ENCODE peak calls at places on chromosomes 16 and 17, in ten cellular contexts. S is A549, Y is SK-N-SH, Z is tibial nerve, M is transverse colon, H is stomach, L is suprapubic skin, F is upper lobe of left lung, P is H1, V is sigmoid colon. J is an unnamed sample.

GRCh38 chr16:90018297-90019200 is 707 bp downstream of the DBNDD1 start:
- DNase-seq in S (peak), Y (peak), Z (no peak), M (peak), H (peak), L (no peak), F (peak), P (no peak), V (no peak), J (peak)

GRCh38 chr17:1762233-1762905 is 509 bp downstream of the SERPINF1 start:
- DNase-seq in S (no peak), Y (peak), Z (peak), M (no peak), H (no peak), L (no peak), F (peak), P (no peak), V (peak), J (no peak)

GRCh38 chr17:83103200-83103937 is 24.0 kb downstream of the METRNL start:
- DNase-seq in S (peak), Y (peak), Z (peak), M (peak), H (peak), L (no peak), F (peak), P (no peak), V (peak), J (peak)

GRCh38 chr17:19744492-19744891 is 3.6 kb downstream of the ALDH3A1 start:
- DNase-seq in S (no peak), Y (no peak), Z (no peak), M (peak), H (no peak), L (peak), F (no peak), P (no peak), V (no peak), J (peak)

GRCh38 chr17:8398980-8399379 is 1.4 kb upstream of the RNF222 start:
- DNase-seq in S (no peak), Y (no peak), Z (no peak), M (no peak), H (no peak), L (no peak), F (no peak), P (no peak), V (no peak), J (no peak)

GRCh38 chr17:9443811-9444210 is 131.8 kb downstream of the STX8 start:
- DNase-seq in S (no peak), Y (no peak), Z (no peak), M (no peak), H (no peak), L (no peak), F (no peak), P (no peak), V (no peak), J (no peak)

GRCh38 chr16:86563489-86564345 is 2.9 kb upstream of the FOXC2 start:
- DNase-seq in S (peak), Y (peak), Z (peak), M (peak), H (peak), L (peak), F (peak), P (no peak), V (peak), J (peak)

GRCh38 chr16:74698220-74698619 is 2.4 kb downstream of the MLKL start:
- DNase-seq in S (no peak), Y (no peak), Z (no peak), M (no peak), H (no peak), L (no peak), F (no peak), P (no peak), V (no peak), J (no peak)

GRCh38 chr16:85898521-85899442 is at the start of gene IRF8:
- DNase-seq in S (peak), Y (peak), Z (peak), M (peak), H (peak), L (peak), F (peak), P (no peak), V (peak), J (peak)

GRCh38 chr17:5241861-5242671 is 7.4 kb upstream of the SCIMP start:
- DNase-seq in S (no peak), Y (no peak), Z (no peak), M (peak), H (peak), L (no peak), F (no peak), P (no peak), V (no peak), J (no peak)

GRCh38 chr17:2688351-2689342 is 22.9 kb downstream of the CLUH start:
- DNase-seq in S (no peak), Y (peak), Z (no peak), M (no peak), H (no peak), L (peak), F (no peak), P (no peak), V (peak), J (no peak)

GRCh38 chr16:48274476-48274875 is 27.1 kb upstream of the ABCC11 start:
- DNase-seq in S (no peak), Y (no peak), Z (no peak), M (no peak), H (no peak), L (no peak), F (no peak), P (no peak), V (no peak), J (no peak)

GRCh38 chr17:78716292-78716691 is 65.8 kb downstream of the CYTH1 start:
- DNase-seq in S (no peak), Y (peak), Z (no peak), M (no peak), H (no peak), L (no peak), F (no peak), P (no peak), V (no peak), J (no peak)

GRCh38 chr17:40952675-40953074 is 14.1 kb downstream of the KRT39 start:
- DNase-seq in S (peak), Y (no peak), Z (no peak), M (no peak), H (no peak), L (no peak), F (no peak), P (no peak), V (no peak), J (no peak)

GRCh38 chr16:86899156-86899555 is 320.8 kb downstream of the FOXL1 start:
- DNase-seq in S (no peak), Y (no peak), Z (no peak), M (no peak), H (no peak), L (no peak), F (no peak), P (no peak), V (no peak), J (no peak)

GRCh38 chr17:17421346-17422216 is 55.2 kb upstream of the MED9 start:
- DNase-seq in S (no peak), Y (no peak), Z (no peak), M (no peak), H (no peak), L (peak), F (no peak), P (no peak), V (peak), J (no peak)

GRCh38 chr17:45271603-45272002 is 9.7 kb upstream of the SPATA32 start:
- DNase-seq in S (no peak), Y (no peak), Z (no peak), M (no peak), H (no peak), L (peak), F (no peak), P (no peak), V (no peak), J (no peak)

GRCh38 chr16:4987580-4988374 is 29.6 kb downstream of the SEC14L5 start:
- DNase-seq in S (peak), Y (peak), Z (no peak), M (no peak), H (no peak), L (no peak), F (peak), P (no peak), V (no peak), J (no peak)

GRCh38 chr17:57294075-57294474 is 37.8 kb downstream of the MSI2 start:
- DNase-seq in S (no peak), Y (no peak), Z (no peak), M (no peak), H (no peak), L (no peak), F (no peak), P (no peak), V (no peak), J (no peak)

GRCh38 chr17:38453951-38454421 is 25.7 kb downstream of the ARHGAP23 start:
- DNase-seq in S (peak), Y (peak), Z (no peak), M (no peak), H (no peak), L (peak), F (peak), P (no peak), V (no peak), J (peak)

GRCh38 chr16:8796469-8797363 is 723 bp downstream of the TMEM186 start:
- DNase-seq in S (no peak), Y (peak), Z (no peak), M (no peak), H (no peak), L (no peak), F (no peak), P (no peak), V (no peak), J (no peak)

GRCh38 chr17:6465206-6466003 is 21.1 kb downstream of the PIMREG start:
- DNase-seq in S (no peak), Y (peak), Z (no peak), M (no peak), H (no peak), L (no peak), F (no peak), P (no peak), V (no peak), J (no peak)

GRCh38 chr16:53048139-53048915 is 4.4 kb downstream of the CHD9NB start:
- DNase-seq in S (no peak), Y (no peak), Z (no peak), M (peak), H (no peak), L (no peak), F (no peak), P (no peak), V (peak), J (no peak)

GRCh38 chr16:27820646-27821345 is 242.7 kb downstream of the GSG1L start:
- DNase-seq in S (no peak), Y (no peak), Z (no peak), M (no peak), H (no peak), L (peak), F (no peak), P (no peak), V (peak), J (no peak)

GRCh38 chr16:67869653-67870052 is 3.2 kb upstream of the EDC4 start:
- DNase-seq in S (no peak), Y (no peak), Z (no peak), M (no peak), H (no peak), L (no peak), F (no peak), P (no peak), V (no peak), J (no peak)

GRCh38 chr16:85674828-85675227 is 13.9 kb downstream of the GINS2 start:
- DNase-seq in S (no peak), Y (no peak), Z (no peak), M (no peak), H (no peak), L (no peak), F (no peak), P (no peak), V (no peak), J (no peak)

GRCh38 chr17:68355093-68355492 is 63.8 kb downstream of the ARSG start:
- DNase-seq in S (peak), Y (no peak), Z (no peak), M (no peak), H (no peak), L (no peak), F (no peak), P (no peak), V (no peak), J (no peak)

GRCh38 chr16:2468725-2469398 is 2.2 kb upstream of the NTN3 start:
- DNase-seq in S (no peak), Y (peak), Z (no peak), M (no peak), H (no peak), L (peak), F (peak), P (no peak), V (no peak), J (no peak)

GRCh38 chr17:7296189-7296861 is 1.9 kb upstream of the YBX2 start:
- DNase-seq in S (peak), Y (peak), Z (peak), M (peak), H (peak), L (peak), F (peak), P (no peak), V (peak), J (peak)

GRCh38 chr16:48607056-48607825 is 2.7 kb downstream of the N4BP1 start:
- DNase-seq in S (peak), Y (no peak), Z (no peak), M (peak), H (peak), L (no peak), F (no peak), P (no peak), V (no peak), J (no peak)

GRCh38 chr17:75703591-75703990 is 17.7 kb upstream of the ITGB4 start:
- DNase-seq in S (no peak), Y (no peak), Z (no peak), M (no peak), H (no peak), L (no peak), F (no peak), P (no peak), V (no peak), J (no peak)

GRCh38 chr16:21069986-21070385 is 80.7 kb downstream of the DNAH3 start:
- DNase-seq in S (no peak), Y (no peak), Z (no peak), M (no peak), H (no peak), L (no peak), F (no peak), P (no peak), V (no peak), J (no peak)

GRCh38 chr16:78574571-78574970 is 475.1 kb downstream of the WWOX start:
- DNase-seq in S (no peak), Y (no peak), Z (no peak), M (no peak), H (no peak), L (no peak), F (no peak), P (no peak), V (no peak), J (no peak)

GRCh38 chr16:78571434-78571833 is 472.0 kb downstream of the WWOX start:
- DNase-seq in S (no peak), Y (no peak), Z (no peak), M (no peak), H (no peak), L (no peak), F (no peak), P (no peak), V (no peak), J (no peak)

GRCh38 chr16:78567713-78568112 is 468.3 kb downstream of the WWOX start:
- DNase-seq in S (no peak), Y (no peak), Z (no peak), M (no peak), H (no peak), L (no peak), F (no peak), P (no peak), V (no peak), J (no peak)

GRCh38 chr16:78570409-78571141 is 471.1 kb downstream of the WWOX start:
- DNase-seq in S (no peak), Y (no peak), Z (no peak), M (no peak), H (no peak), L (no peak), F (no peak), P (no peak), V (no peak), J (no peak)

GRCh38 chr16:78571880-78572279 is 472.4 kb downstream of the WWOX start:
- DNase-seq in S (no peak), Y (no peak), Z (no peak), M (no peak), H (no peak), L (no peak), F (no peak), P (no peak), V (no peak), J (no peak)
- TF ChIP-seq CTCF in S (no peak), Y (no peak), Z (no peak), M (no peak), H (no peak), L (no peak), F (no peak), P (no peak), V (no peak), J (no peak)

GRCh38 chr16:88714420-88715302 is 8.4 kb downstream of the CTU2 start:
- DNase-seq in S (no peak), Y (no peak), Z (no peak), M (no peak), H (no peak), L (no peak), F (peak), P (no peak), V (no peak), J (no peak)

GRCh38 chr16:88712362-88712979 is 6.2 kb downstream of the CTU2 start:
- DNase-seq in S (no peak), Y (no peak), Z (no peak), M (no peak), H (no peak), L (no peak), F (peak), P (no peak), V (no peak), J (no peak)

GRCh38 chr16:88713054-88713453 is 6.8 kb downstream of the CTU2 start:
- DNase-seq in S (no peak), Y (peak), Z (no peak), M (no peak), H (no peak), L (no peak), F (no peak), P (no peak), V (no peak), J (no peak)

GRCh38 chr16:88715312-88716190 is 9.2 kb downstream of the CTU2 start:
- DNase-seq in S (no peak), Y (no peak), Z (no peak), M (no peak), H (no peak), L (no peak), F (peak), P (no peak), V (no peak), J (peak)

DNA sequence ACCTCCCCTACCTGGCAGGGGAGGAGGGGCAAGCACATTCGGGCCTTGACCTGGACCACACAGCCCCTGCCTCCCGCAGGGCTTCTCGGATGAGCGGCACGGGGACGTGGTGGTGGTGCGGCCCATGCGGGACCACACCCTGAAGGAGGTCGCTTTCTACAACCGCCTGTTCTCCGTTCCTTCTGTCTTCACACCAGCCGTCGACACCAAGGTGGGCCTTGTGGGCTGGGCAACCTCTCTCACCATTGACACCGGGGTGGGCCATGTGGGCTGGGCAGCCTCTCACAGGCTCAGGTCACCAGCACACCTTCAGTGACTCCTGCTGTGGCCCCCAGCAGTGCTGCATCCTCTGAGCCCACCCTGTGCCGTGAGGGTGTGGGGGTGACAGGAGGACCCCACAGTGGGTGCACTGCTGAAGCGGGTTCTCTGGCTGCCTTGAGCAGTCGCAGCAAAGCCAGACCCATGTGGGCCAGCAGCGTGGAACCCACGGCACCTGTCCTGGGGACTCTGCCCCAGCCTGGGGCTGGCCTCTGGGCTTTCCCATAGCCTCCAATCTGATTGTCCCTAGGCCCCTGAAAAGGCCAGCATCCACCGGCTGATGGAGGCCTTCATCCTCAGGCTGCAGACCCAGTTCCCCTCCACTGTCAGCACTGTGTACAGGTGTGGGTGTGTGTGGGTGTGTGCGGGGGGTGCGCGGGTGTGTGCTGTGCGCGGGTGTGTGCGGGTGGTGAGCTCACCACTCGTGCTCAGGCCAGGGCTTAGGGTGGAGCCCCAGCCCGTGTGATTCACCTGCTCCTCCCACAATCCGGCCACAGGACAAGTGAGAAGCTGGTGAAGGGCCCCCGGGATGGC is 7.5 kb downstream of the CTU2 start:
- DNase-seq in S (no peak), Y (no peak), Z (no peak), M (no peak), H (peak), L (no peak), F (peak), P (no peak), V (no peak), J (no peak)
- TF ChIP-seq EP300 in S (no peak), Y (no peak), Z (no peak), M (no peak), H (no peak), L (no peak), F (no peak), P (no peak), V (no peak), J (no peak)

GRCh38 chr17:29243792-29244191 is 2.9 kb upstream of the CRYBA1 start:
- DNase-seq in S (peak), Y (peak), Z (no peak), M (no peak), H (no peak), L (no peak), F (no peak), P (no peak), V (no peak), J (no peak)
- TF ChIP-seq CTCF in S (peak), Y (peak), Z (no peak), M (no peak), H (no peak), L (no peak), F (no peak), P (peak), V (no peak), J (no peak)

DNA sequence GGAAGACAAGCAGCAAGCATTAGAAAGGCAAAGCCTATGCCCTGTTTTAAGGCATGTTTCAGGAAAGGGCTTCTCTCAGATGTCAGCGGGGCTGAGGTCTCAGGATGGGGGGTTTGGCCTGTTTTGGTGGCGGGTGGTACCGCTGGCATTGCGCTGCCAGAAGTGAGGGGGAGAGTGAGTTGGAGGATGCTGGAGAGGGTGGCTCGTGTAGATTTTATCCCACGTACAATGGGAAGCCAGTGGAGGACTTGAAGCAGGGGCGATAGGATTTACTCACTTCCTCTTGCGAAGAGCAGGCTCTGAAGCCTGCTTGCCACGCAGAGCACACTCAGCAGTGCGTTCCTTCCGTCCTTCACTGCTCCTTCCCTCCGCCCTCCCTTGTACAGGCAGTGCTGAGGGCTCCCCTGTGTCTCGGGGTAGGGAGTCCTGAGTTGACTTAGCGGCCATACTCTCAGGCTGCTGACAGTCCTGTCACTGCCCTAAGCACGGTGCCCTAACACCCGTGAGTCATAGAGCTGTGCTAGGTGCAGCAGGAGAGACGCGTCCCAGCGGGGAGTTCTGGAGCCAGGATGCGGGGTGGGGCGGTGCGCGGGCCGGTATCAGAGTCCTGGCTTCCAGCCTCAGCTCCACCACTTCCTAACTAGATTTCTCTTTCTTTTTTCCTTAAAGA is 113.1 kb downstream of the SNX29 start:
- DNase-seq in S (no peak), Y (no peak), Z (no peak), M (peak), H (peak), L (no peak), F (peak), P (no peak), V (peak), J (peak)
- TF ChIP-seq EP300 in S (no peak), Y (no peak), Z (no peak), M (no peak), H (no peak), L (no peak), F (no peak), P (no peak), V (no peak), J (no peak)

GRCh38 chr16:80687606-80688005 is 116.8 kb downstream of the CDYL2 start:
- DNase-seq in S (no peak), Y (no peak), Z (no peak), M (no peak), H (no peak), L (no peak), F (no peak), P (no peak), V (no peak), J (no peak)
- TF ChIP-seq CTCF in S (no peak), Y (no peak), Z (no peak), M (no peak), H (no peak), L (no peak), F (no peak), P (no peak), V (no peak), J (no peak)

DNA sequence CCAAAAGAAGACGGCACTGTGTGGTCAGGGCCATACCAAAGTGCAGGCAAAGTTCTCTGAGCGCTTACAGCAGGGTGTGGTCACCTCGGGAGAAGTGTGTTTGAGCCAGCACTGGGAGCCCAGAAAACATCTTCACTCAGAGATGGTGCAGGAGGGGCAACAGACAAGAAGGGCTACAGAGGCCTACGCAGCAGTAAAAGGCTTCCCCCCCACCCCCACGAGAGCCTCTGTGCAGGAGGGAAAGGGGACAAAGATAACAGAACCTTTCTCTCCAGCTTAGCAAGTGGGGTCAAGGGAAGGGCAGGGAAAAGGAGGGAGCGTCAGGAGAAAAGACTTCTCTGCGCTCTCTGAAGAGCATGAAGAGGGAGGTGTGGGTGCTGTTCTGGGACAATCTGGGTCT is 2.8 kb downstream of the VAT1 start:
- DNase-seq in S (no peak), Y (no peak), Z (no peak), M (peak), H (no peak), L (no peak), F (no peak), P (no peak), V (no peak), J (peak)
- TF ChIP-seq EP300 in S (no peak), Y (no peak), Z (no peak), M (no peak), H (no peak), L (no peak), F (no peak), P (no peak), V (no peak), J (no peak)

J was measured in ovary.